ENCODE peak calls at places on chromosomes 2 and 18, in four cellular contexts. T is K562, J is GM12878, Z is HepG2. X is an unnamed sample.

GRCh38 chr2:172968061-172968469 is 107.6 kb upstream of the MAP3K20 start:
- DNase-seq in J (no peak), Z (peak), T (no peak), X (no peak)

GRCh38 chr2:95728878-95729511 is 137.2 kb downstream of the TRIM43 start:
- DNase-seq in Z (peak), T (peak), J (peak), X (peak)

GRCh38 chr18:29418136-29418535 is 1241.2 kb upstream of the CDH2 start:
- DNase-seq in J (no peak), Z (no peak), T (no peak), X (no peak)

GRCh38 chr2:7011376-7012083 is 94.3 kb downstream of the RNF144A start:
- DNase-seq in J (no peak), Z (no peak), T (no peak), X (no peak)

GRCh38 chr18:74116628-74117554 is 30.7 kb downstream of the FBXO15 start:
- DNase-seq in J (no peak), T (peak), Z (peak), X (peak)

GRCh38 chr18:45014047-45014501 is 333.4 kb downstream of the SETBP1 start:
- DNase-seq in T (no peak), J (no peak), Z (no peak), X (no peak)

GRCh38 chr2:85537600-85538506 is 1.1 kb upstream of the MAT2A start:
- DNase-seq in Z (peak), T (peak), J (no peak), X (peak)

GRCh38 chr2:179594268-179595112 is 266.9 kb downstream of the ZNF385B start:
- DNase-seq in Z (no peak), J (no peak), T (no peak), X (no peak)

GRCh38 chr2:10905006-10905871 is 6.5 kb upstream of the KCNF1 start:
- DNase-seq in J (no peak), Z (no peak), T (no peak), X (no peak)

GRCh38 chr18:79446931-79447330 is 51.2 kb downstream of the NFATC1 start:
- DNase-seq in J (no peak), Z (no peak), T (no peak), X (no peak)

GRCh38 chr2:64768426-64769033 is 114.8 kb upstream of the SERTAD2 start:
- DNase-seq in J (no peak), Z (no peak), T (no peak), X (no peak)

GRCh38 chr2:206603269-206603668 is 39.0 kb upstream of the FAM237A start:
- DNase-seq in Z (no peak), T (no peak), J (no peak), X (no peak)

GRCh38 chr2:65367517-65367916 is 64.9 kb downstream of the SPRED2 start:
- DNase-seq in J (no peak), Z (no peak), T (peak), X (no peak)

GRCh38 chr2:10368491-10369231 is 66.0 kb downstream of the HPCAL1 start:
- DNase-seq in Z (peak), T (no peak), J (no peak), X (no peak)

GRCh38 chr2:67036446-67036845 is 360.7 kb upstream of the ETAA1 start:
- DNase-seq in T (no peak), J (no peak), Z (no peak), X (no peak)

GRCh38 chr2:70994055-70994444 is 623 bp downstream of the TEX261 start:
- DNase-seq in T (peak), Z (no peak), J (no peak), X (peak)

GRCh38 chr2:10169053-10169578 is 46.6 kb downstream of the RRM2 start:
- DNase-seq in T (no peak), J (no peak), Z (peak), X (no peak)

GRCh38 chr2:120763516-120763915 is 27.8 kb downstream of the GLI2 start:
- DNase-seq in Z (no peak), T (no peak), J (no peak), X (no peak)

GRCh38 chr2:32479224-32479623 is 122.4 kb downstream of the BIRC6 start:
- DNase-seq in T (peak), Z (no peak), J (no peak), X (no peak)

GRCh38 chr18:57437433-57437781 is 2.2 kb downstream of the ONECUT2 start:
- DNase-seq in Z (peak), T (no peak), J (no peak), X (no peak)

GRCh38 chr18:9825571-9826073 is 60.2 kb upstream of the TXNDC2 start:
- DNase-seq in J (no peak), T (peak), Z (peak), X (no peak)

GRCh38 chr18:55346961-55347740 is 240.8 kb downstream of the TCF4 start:
- DNase-seq in J (no peak), Z (no peak), T (no peak), X (no peak)

GRCh38 chr2:146189541-146189940 is 1655.3 kb upstream of the ACVR2A start:
- DNase-seq in T (no peak), J (no peak), Z (no peak), X (no peak)

GRCh38 chr2:133333189-133333588 is 235.1 kb downstream of the NCKAP5 start:
- DNase-seq in Z (no peak), T (no peak), J (no peak), X (no peak)
- TF ChIP-seq BHLHE40 in Z (no peak), T (no peak), J (no peak), X (no peak)

DNA sequence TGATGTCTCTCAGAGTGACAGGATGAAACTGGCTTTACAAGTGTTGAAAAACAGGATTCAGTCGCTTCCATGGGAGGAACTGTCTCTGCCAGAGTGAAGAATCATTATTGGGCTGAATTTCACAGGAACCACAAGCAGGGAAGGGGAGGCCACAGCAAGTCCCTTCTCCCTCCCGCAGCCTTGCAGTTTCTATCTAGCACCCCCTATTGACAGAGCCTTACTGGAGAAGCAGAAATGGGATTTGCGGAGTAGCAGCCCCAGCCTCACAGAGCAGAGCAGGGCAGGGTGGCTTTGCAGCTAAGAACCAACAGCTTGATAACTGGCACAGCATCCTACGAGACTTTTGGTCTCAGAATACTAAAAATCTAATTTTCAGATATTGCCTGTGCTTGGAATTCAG is 33.3 kb upstream of the RMP24 start:
- DNase-seq in Z (no peak), J (no peak), T (peak), X (peak)
- TF ChIP-seq SP1 in Z (no peak), J (no peak), T (no peak), X (no peak)

DNA sequence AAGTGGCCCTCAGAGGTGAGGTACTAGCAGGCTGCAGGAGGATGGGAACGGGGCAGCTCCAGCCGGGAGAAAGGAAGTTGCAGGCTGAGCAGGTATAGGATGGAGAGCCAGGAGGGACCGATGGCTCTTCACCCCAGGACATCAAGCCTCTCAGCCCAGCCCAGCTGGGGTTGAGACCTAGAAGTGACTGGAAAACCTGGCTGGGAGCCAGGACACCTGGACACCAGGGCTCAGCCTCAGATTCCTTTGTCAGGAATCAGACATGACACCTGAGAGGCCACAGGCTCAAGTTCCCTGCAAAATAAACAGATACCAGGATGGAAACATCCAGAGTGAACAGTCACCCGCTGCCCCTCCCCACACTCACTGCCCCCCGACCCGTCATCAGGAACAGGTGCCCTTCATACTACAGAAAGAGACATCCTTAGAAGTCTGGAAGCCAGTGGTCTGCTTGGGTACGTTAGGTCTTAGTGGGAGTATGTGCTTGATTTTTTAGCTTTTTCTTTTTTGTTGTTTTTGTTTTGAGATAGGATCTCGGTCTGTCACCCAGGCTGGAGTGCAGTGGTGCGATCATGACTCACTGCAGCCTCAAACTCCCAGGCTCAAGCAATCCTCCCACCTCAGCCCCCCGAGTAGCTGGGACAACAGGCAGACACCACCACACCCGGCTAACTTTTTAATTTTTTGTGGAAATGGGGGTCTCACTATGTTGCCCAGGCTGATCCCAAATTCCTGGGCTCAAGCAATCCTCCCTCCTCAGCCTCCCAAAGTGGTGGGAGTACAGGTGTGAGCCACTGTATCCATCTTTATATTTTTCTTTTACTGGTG is 95.7 kb upstream of the STPG4 start:
- DNase-seq in J (no peak), Z (no peak), T (peak), X (no peak)
- TF ChIP-seq BHLHE40 in J (no peak), Z (no peak), T (no peak), X (no peak)

DNA sequence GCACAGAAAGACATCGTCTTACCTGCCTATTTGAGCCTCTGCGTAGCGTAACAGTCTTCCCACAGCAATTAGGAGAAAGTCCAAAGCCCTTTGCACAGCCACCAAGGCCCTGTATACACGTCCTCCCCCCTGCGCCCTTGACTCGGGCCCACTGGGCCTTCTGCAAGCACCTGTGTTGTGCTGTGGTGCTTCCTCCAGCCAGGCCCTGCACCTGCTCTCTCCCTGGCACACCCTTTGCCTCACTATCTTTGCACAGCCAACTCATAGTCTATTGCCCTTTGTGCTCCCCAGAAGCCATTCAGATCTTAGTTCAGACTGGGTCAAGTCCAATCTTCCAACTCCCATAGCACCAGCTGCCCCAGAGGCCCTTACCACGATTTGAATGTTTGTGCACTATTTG is 271.6 kb upstream of the MGAT5 start:
- DNase-seq in T (no peak), J (no peak), Z (no peak), X (no peak)
- TF ChIP-seq SP1 in T (no peak), J (no peak), Z (no peak), X (no peak)

DNA sequence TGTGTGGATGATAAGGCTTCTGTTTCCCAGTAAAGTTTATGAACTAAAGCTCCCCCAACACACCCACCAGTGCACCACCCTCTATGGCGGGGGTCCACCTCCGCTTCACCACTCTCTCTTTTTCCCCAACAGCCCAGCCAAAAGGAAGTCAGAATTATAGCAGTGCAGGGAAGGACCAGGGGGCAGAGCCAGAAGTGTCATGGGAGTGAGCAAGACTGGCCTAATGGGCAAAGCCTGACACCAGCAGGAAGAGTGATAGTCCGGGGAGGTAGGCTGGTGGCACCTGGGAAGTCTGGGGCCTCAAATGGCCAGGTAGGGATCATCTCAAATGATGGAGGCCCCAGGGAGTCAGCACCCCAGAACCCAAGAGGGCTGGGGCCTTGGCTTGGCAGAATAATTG is 167.6 kb downstream of the ZFP36L2 start:
- DNase-seq in T (no peak), J (no peak), Z (no peak), X (no peak)
- TF ChIP-seq BHLHE40 in T (no peak), J (no peak), Z (no peak), X (no peak)

GRCh38 chr2:196181484-196181883 is 10.1 kb upstream of the STK17B start:
- DNase-seq in Z (no peak), J (no peak), T (no peak), X (peak)
- TF ChIP-seq SP1 in Z (no peak), J (no peak), T (no peak), X (no peak)

GRCh38 chr2:240305369-240305962 is 130.0 kb upstream of the GPC1 start:
- DNase-seq in T (no peak), Z (no peak), J (no peak), X (no peak)
- TF ChIP-seq BHLHE40 in T (no peak), Z (no peak), J (no peak), X (no peak)

GRCh38 chr18:46678785-46679404 is 21.9 kb upstream of the LOXHD1 start:
- DNase-seq in J (no peak), T (no peak), Z (no peak), X (no peak)

GRCh38 chr18:46679846-46680598 is 23.0 kb upstream of the LOXHD1 start:
- DNase-seq in J (no peak), Z (no peak), T (no peak), X (no peak)

GRCh38 chr18:46675112-46675511 is 18.1 kb upstream of the LOXHD1 start:
- DNase-seq in T (no peak), J (no peak), Z (no peak), X (no peak)

GRCh38 chr18:46676162-46676830 is 19.3 kb upstream of the LOXHD1 start:
- DNase-seq in Z (no peak), T (no peak), J (no peak), X (no peak)

DNA sequence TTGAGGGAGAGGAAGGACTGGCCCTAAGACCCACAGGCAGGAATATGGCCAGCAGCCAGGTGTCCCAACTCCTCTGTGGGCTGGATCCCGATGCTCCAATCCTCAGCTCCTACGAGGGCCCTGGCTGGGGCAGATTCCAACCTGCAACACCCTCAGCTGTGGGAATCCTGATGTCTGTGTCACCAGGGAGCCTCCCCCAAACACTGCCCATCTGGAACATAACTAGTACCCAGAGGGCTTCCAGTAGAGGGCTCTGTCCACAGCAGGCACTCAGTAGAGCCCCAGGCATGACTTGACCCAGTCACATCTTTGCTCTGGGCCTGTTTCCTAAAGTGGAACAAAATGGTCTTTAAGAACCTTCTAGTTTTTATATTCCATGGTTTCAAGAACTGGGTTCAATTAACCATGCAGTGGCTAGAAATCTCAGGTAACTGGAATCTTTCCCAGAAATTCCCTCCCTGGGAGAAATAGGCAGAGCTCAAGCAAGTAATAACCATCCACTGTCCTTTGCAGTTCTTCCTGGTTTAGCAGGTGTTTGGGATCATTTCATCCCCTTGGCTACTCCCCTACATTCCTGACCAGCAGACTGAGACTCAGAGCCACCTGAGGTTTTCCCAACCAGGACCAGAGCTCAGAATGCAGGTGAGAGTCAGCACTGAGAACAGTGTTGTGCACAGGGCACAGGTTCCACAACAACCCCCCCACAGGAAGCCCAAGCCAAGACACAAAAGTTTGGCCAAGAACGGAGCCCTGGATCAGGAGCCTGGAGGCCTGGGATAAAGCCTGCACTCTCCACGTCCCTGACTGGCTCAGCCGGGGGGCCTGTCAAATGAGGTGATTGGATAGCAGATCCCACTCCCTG is 20.8 kb upstream of the LOXHD1 start:
- DNase-seq in Z (no peak), J (no peak), T (no peak), X (no peak)
- TF ChIP-seq SP1 in Z (no peak), J (no peak), T (no peak), X (no peak)

DNA sequence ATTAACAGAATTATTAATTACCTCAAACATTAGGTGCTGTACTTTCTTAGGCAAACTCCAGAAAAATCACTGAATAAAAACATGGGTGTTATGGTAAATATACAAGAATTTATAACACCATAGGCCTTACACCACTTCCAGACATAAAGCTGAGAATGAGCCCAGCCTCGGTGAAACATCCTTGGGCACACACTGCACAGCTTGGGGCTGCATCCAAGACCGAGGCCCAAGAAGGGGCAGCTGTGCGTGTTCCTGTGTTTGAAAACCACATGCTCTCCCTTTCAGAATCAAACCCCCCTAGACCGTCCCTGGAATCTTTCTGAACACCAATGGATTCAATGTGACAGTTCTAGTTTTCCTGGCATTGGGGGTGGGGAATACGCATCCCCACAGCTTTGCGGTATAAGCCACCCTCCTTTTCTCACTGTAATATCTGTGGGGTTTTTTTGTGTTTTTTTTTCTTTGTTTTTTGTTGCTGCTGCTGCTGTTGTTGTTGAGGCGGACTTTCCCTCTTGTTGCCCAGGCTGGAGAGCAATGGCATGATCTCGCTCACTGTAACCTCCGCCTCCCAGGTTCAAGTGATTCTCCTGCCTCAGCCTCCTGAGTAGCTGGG is 12.9 kb downstream of the ERFE start:
- DNase-seq in T (no peak), Z (no peak), J (no peak), X (no peak)
- TF ChIP-seq BHLHE40 in T (no peak), Z (no peak), J (no peak), X (no peak)